ENCODE peak calls at places on chromosomes 2 and 18, in seven cellular contexts. J is fibroblast of gingiva; V is natural killer cell treated with Interleukin-12 subunit alpha and Interleukin-12 subunit beta and Interleukin-15 and Interleukin-18, amount 100 ng/mL, for 72 hours; X is activated T-helper 1 cell treated with anti-CD3 and anti-CD28 coated beads, Interleukin-12 subunit alpha, Interleukin-12 subunit beta, Interleukin-2, Interleukin-4 antibody, amounts not matched to agents 30 ng/mL and 10 ng/mL and 1 ng/mL, durations not matched to agents 14 hours and 24 hours and 36 hours; L is NCI-H2171; H is substantia nigra; C is stimulated activated CD8-positive, alpha-beta memory T cell treated with anti-CD3 and anti-CD28 coated beads, Interleukin-4, amount 100 ng/mL, for 24 hours. Y is an unnamed sample.

GRCh38 chr2:128416366-128416765 is 97.7 kb upstream of the HS6ST1 start:
- DNase-seq in J (no peak), V (no peak), X (no peak), L (no peak), H (no peak), C (no peak), Y (no peak)

GRCh38 chr2:120921457-120921856 is 185.8 kb downstream of the GLI2 start:
- DNase-seq in J (no peak), V (no peak), X (no peak), L (no peak), H (no peak), C (no peak), Y (no peak)

GRCh38 chr2:169765523-169765922 is 31.9 kb downstream of the KLHL23 start:
- DNase-seq in J (peak), V (no peak), X (no peak), L (peak), H (no peak), C (no peak), Y (no peak)

GRCh38 chr2:128305555-128306080 is 13.1 kb downstream of the HS6ST1 start:
- DNase-seq in J (no peak), V (no peak), X (no peak), L (peak), H (no peak), C (no peak), Y (no peak)

GRCh38 chr18:53603281-53603680 is 621.2 kb downstream of the MBD2 start:
- DNase-seq in J (no peak), V (no peak), X (no peak), L (peak), H (peak), C (no peak), Y (peak)

GRCh38 chr2:7899923-7900322 is 781.9 kb upstream of the ID2 start:
- DNase-seq in J (no peak), V (no peak), X (no peak), L (no peak), H (no peak), C (no peak), Y (no peak)

GRCh38 chr2:165161510-165161909 is 42.3 kb downstream of the SCN3A start:
- DNase-seq in J (peak), V (no peak), X (no peak), L (no peak), H (no peak), C (no peak), Y (no peak)

GRCh38 chr18:63907649-63908048 is at the start of gene SERPINB10:
- DNase-seq in J (no peak), V (no peak), X (no peak), L (no peak), H (no peak), C (no peak), Y (no peak)

GRCh38 chr2:222572761-222573174 is 83.1 kb downstream of the FARSB start:
- DNase-seq in J (peak), V (no peak), X (no peak), L (no peak), H (no peak), C (no peak), Y (peak)

GRCh38 chr18:80175451-80176235 is 66.6 kb downstream of the ADNP2 start:
- DNase-seq in J (no peak), V (no peak), X (no peak), L (no peak), H (no peak), C (peak), Y (no peak)

GRCh38 chr2:222299926-222300724 is 1.3 kb upstream of the PAX3 start:
- DNase-seq in J (no peak), V (no peak), X (no peak), L (no peak), H (no peak), C (no peak), Y (no peak)

GRCh38 chr2:177030391-177031000 is 182.1 kb upstream of the HNRNPA3 start:
- DNase-seq in J (no peak), V (no peak), X (no peak), L (no peak), H (peak), C (no peak), Y (peak)

GRCh38 chr2:200306969-200307811 is 697 bp downstream of the SPATS2L start:
- DNase-seq in J (peak), V (peak), X (peak), L (no peak), H (peak), C (peak), Y (no peak)

GRCh38 chr2:240219208-240219890 is 78.9 kb upstream of the OTOS start:
- DNase-seq in J (no peak), V (no peak), X (no peak), L (no peak), H (no peak), C (no peak), Y (no peak)

GRCh38 chr2:10246370-10246769 is 56.3 kb upstream of the HPCAL1 start:
- DNase-seq in J (no peak), V (peak), X (no peak), L (no peak), H (no peak), C (no peak), Y (no peak)

GRCh38 chr2:38605298-38605830 is 2.6 kb upstream of the HNRNPLL start:
- DNase-seq in J (no peak), V (no peak), X (no peak), L (no peak), H (no peak), C (no peak), Y (no peak)

Y was measured in pons.